ENCODE peak calls at places on chromosomes 4 and X, in six cellular contexts. W, O, E, A, M and J are unnamed samples.

GRCh38 chr4:126583509-126583908 is 1049.2 kb upstream of the INTU start:
- DNase-seq in W (no peak), O (no peak), E (no peak), A (no peak), M (no peak), J (no peak)

GRCh38 chrX:17741123-17741511 is 3.8 kb downstream of the SCML1 start:
- DNase-seq in W (no peak), O (no peak), E (no peak), A (no peak), M (no peak), J (no peak)

GRCh38 chr4:105633241-105633640 is 75.2 kb downstream of the INTS12 start:
- DNase-seq in W (no peak), O (no peak), E (no peak), A (no peak), M (no peak), J (no peak)

GRCh38 chr4:163542275-163542674 is 47.8 kb downstream of the TMA16 start:
- DNase-seq in W (no peak), O (no peak), E (no peak), A (no peak), M (no peak), J (no peak)

GRCh38 chrX:56947695-56948094 is 47.6 kb downstream of the SPIN3 start:
- DNase-seq in W (no peak), O (no peak), E (no peak), A (no peak), M (no peak), J (no peak)

GRCh38 chrX:11427082-11428033 is 134.1 kb downstream of the AMELX start:
- DNase-seq in W (peak; percentile 63), O (peak; percentile 23), E (no peak), A (peak; percentile 76), M (no peak), J (no peak)

GRCh38 chr4:11700751-11701226 is 272.1 kb upstream of the HS3ST1 start:
- DNase-seq in W (no peak), O (no peak), E (no peak), A (no peak), M (no peak), J (no peak)

GRCh38 chrX:115948018-115948923 is 222.3 kb upstream of the AGTR2 start:
- DNase-seq in W (peak; percentile 61), O (no peak), E (no peak), A (no peak), M (no peak), J (no peak)

GRCh38 chrX:72540318-72540717 is 32.3 kb downstream of the HDAC8 start:
- DNase-seq in W (no peak), O (no peak), E (no peak), A (no peak), M (no peak), J (no peak)

GRCh38 chrX:54808109-54808604 is 612 bp downstream of the MAGED2 start:
- DNase-seq in W (peak; percentile 82), O (peak; percentile 49), E (peak; percentile 46), A (peak; percentile 79), M (peak; percentile 55), J (no peak)

GRCh38 chr4:152935138-152935537 is 985 bp upstream of the FHDC1 start:
- DNase-seq in W (peak; percentile 80), O (peak; percentile 50), E (no peak), A (no peak), M (no peak), J (no peak)

GRCh38 chr4:7652451-7652871 is 217.7 kb upstream of the PSAPL1 start:
- DNase-seq in W (no peak), O (no peak), E (no peak), A (no peak), M (peak; percentile 21), J (no peak)

GRCh38 chrX:138001219-138001618 is 435.3 kb downstream of the ZIC3 start:
- DNase-seq in W (no peak), O (no peak), E (no peak), A (no peak), M (no peak), J (no peak)

GRCh38 chr4:67054901-67055300 is 490.4 kb downstream of the CENPC start:
- DNase-seq in W (no peak), O (no peak), E (no peak), A (no peak), M (no peak), J (no peak)

GRCh38 chr4:155707251-155707650 is 40.6 kb downstream of the GUCY1A1 start:
- DNase-seq in W (no peak), O (no peak), E (no peak), A (no peak), M (no peak), J (no peak)

DNA sequence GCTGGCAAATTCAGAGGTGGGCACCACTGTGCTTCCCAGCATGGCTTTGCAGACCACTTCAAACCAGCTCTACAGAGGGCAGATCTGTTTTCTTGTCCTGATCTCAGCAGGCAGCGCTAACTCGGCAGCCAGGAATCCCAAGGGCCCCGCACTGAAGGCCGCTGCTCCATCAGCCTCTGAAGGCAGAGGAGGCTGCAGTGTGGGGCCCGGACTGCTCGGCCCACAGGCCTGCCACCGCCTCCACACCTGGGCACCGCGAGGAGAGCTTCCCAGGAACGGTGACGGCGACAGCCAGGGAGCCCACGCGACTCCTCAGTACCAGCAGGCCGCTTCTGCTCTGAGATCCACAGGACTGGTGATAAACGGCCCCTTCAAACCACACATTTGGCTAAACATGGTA is 23.7 kb downstream of the DCTD start:
- DNase-seq in W (no peak), O (no peak), E (no peak), A (no peak), M (no peak), J (no peak)
- H3K36me3 ChIP-seq in W (no peaks in the 10 kb centered on the region), O (peaks cover 18% of the 10 kb centered on the region), E (peaks cover 27% of the 10 kb centered on the region), A (peaks cover 86% of the 10 kb centered on the region), M (peaks cover 24% of the 10 kb centered on the region), J (peaks cover 78% of the 10 kb centered on the region)

DNA sequence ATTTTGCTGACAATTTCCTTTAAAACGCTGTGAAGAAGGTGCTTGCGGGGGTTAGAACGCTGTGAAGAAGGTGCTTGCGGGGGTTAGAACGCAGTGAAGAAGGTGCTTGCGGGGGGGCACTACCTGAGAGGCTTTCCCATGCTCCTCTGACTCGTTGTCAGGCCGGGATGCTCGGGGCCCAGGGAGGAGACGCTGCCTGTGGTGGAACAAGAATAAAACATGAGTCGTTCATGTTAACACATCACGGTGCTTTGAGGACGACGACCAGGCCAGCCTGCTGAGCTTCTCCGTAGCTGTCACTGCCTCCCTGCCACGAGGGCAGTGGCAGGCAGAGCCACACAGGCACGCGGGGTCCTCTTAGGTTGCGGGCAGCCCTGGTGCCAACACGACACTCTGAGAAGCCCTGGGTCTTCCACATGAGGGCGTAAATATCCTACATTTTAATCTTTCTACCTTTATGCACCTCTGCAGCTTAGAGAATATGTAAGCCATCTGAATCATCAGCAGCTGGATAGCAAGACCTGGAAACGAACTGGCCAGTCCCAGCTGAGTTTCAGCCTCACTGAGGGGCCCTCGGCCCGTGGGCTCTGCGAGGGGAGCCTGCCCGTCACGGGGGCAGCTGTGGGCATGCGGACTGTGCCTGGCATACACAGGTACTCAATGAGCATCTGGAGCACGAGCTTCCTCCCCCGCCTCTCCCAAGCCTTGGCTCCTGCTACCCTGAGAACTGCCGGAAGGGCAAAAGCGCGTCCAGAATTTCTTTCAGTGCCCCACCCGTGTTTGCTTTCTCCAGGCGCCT is 47.0 kb downstream of the FGFRL1 start:
- DNase-seq in W (peak; percentile 47), O (no peak), E (no peak), A (peak; percentile 69), M (no peak), J (peak; percentile 34)
- H3K27me3 ChIP-seq in W (no peaks in the 10 kb centered on the region), O (no peaks in the 10 kb centered on the region), E (no peaks in the 10 kb centered on the region), A (peaks cover 57% of the 10 kb centered on the region), M (no peaks in the 10 kb centered on the region), J (peaks cover 33% of the 10 kb centered on the region)

DNA sequence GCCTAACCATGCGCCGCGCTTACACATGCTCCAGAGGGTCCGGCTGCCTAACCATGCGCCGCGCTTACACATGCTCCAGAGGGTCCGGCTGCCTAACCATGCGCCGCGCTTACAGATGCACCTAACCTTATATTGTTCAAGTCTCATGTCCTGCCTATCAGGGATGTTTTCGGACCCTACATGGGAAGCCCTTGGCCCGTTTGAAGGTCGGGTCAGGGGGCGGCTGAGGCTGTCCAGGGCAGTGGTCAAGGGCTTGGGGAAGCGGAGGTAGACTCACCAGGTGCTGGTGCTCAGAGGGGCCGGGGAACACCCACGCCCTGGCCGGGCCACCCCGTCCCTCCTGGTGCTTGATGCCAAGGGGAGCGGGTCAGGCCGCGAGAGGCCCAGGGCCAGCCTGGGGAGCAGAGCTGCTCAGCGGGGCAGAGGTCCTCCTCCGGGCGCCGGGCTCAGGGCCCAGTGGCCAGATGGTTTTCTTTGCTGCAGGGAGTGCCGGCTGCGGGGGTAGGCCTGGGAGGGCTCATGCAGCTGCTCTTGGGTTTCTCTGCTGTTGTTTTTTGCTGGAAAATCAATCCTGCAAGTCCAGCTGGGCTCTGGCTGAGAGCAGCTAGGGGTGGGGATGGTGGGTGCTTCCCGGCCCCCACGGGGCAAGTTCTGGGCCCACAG is 35.4 kb upstream of the SPON2 start:
- DNase-seq in W (peak; percentile 58), O (peak; percentile 59), E (no peak), A (peak; percentile 83), M (no peak), J (peak; percentile 58)
- H3K4me1 ChIP-seq in W (peaks cover 7% of the 10 kb centered on the region), O (peaks cover 50% of the 10 kb centered on the region), E (peaks cover 31% of the 10 kb centered on the region), A (peaks cover 60% of the 10 kb centered on the region), M (peaks cover 23% of the 10 kb centered on the region), J (no peaks in the 10 kb centered on the region)

DNA sequence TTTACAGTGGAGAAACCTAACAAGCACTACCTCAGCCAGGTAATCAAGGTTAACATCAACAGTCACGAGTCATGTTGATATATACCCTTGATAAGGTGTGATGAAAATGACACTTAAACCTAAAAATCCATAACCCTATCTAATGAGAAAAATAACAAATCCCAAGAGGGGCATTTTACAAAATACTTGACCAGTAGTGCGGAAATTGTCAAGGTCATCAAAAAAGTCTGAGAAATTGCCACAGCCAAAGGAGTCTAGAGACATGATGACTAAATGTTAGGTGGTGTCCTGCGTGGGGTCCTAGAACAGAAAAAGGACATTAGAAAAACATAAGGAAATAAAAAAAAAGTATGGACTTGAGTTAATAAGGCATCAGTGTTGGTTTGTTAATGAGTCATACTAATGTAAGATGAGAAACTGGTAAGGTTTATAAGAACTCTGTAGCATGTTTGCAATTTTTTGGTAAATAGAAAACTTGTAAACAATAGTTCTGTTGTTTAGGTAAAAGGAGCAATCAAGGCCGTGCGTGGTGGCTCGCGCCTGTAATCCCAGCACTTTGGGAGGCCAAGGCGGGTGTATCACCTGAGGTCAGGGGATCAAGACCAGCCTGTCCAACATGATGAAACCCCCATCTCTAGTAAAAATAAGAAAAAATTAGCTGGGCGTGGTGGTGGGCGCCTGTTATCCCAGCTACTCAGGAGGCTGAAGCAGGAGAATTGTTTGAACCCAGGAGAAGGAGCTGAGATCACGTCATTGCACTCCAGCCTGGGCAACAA is 2.9 kb downstream of the RPL36A start:
- DNase-seq in W (no peak), O (no peak), E (no peak), A (no peak), M (no peak), J (no peak)
- H3K36me3 ChIP-seq in W (no peaks in the 10 kb centered on the region), O (no peaks in the 10 kb centered on the region), E (peaks cover 8% of the 10 kb centered on the region), A (no peaks in the 10 kb centered on the region), M (peaks cover 3% of the 10 kb centered on the region), J (peaks cover 52% of the 10 kb centered on the region)

GRCh38 chr4:184844742-184845141 is 19.0 kb upstream of the ACSL1 start:
- DNase-seq in W (no peak), O (no peak), E (no peak), A (no peak), M (no peak), J (no peak)
- H3K27me3 ChIP-seq in W (no peaks in the 10 kb centered on the region), O (no peaks in the 10 kb centered on the region), E (peaks cover 5% of the 10 kb centered on the region), A (no peaks in the 10 kb centered on the region), M (no peaks in the 10 kb centered on the region), J (no peaks in the 10 kb centered on the region)